ENCODE peak calls at places on chromosome 11, in nine cellular contexts. One of them, this sample, is unnamed. For H3K36me3, the result is how much of the 10 kb centered on the place peaks cover.

GRCh38 chr11:61833478-61833877 is 5.4 kb downstream of the FADS2 start:
- DNase-seq in vagina: no peak
- DNase-seq in gastrocnemius medialis: no peak
- DNase-seq in sigmoid colon: no peak
- DNase-seq in HCT116: no peak
- DNase-seq in upper lobe of left lung: no peak
- DNase-seq in right lobe of liver: no peak
- DNase-seq in transverse colon: no peak
- DNase-seq in H1: no peak
- DNase-seq in this sample: no peak

GRCh38 chr11:118705111-118705741 is 25.8 kb upstream of the TREH start:
- DNase-seq in vagina: no peak
- DNase-seq in gastrocnemius medialis: peak
- DNase-seq in sigmoid colon: no peak
- DNase-seq in HCT116: no peak
- DNase-seq in upper lobe of left lung: peak
- DNase-seq in right lobe of liver: no peak
- DNase-seq in transverse colon: peak
- DNase-seq in H1: no peak
- DNase-seq in this sample: no peak

GRCh38 chr11:100789500-100789899 is 102.4 kb downstream of the ARHGAP42 start:
- DNase-seq in vagina: no peak
- DNase-seq in gastrocnemius medialis: peak
- DNase-seq in sigmoid colon: peak
- DNase-seq in HCT116: no peak
- DNase-seq in upper lobe of left lung: no peak
- DNase-seq in right lobe of liver: peak
- DNase-seq in transverse colon: peak
- DNase-seq in H1: no peak
- DNase-seq in this sample: peak

GRCh38 chr11:134530826-134531225 is 118.8 kb upstream of the B3GAT1 start:
- DNase-seq in vagina: no peak
- DNase-seq in gastrocnemius medialis: no peak
- DNase-seq in sigmoid colon: peak
- DNase-seq in HCT116: no peak
- DNase-seq in upper lobe of left lung: peak
- DNase-seq in right lobe of liver: no peak
- DNase-seq in transverse colon: no peak
- DNase-seq in H1: peak
- DNase-seq in this sample: no peak

GRCh38 chr11:35588627-35589026 is 29.6 kb upstream of the FJX1 start:
- DNase-seq in vagina: no peak
- DNase-seq in gastrocnemius medialis: no peak
- DNase-seq in sigmoid colon: no peak
- DNase-seq in HCT116: no peak
- DNase-seq in upper lobe of left lung: no peak
- DNase-seq in right lobe of liver: no peak
- DNase-seq in transverse colon: no peak
- DNase-seq in H1: no peak
- DNase-seq in this sample: no peak

GRCh38 chr11:46333129-46333947 is 13.9 kb upstream of the DGKZ start:
- DNase-seq in vagina: no peak
- DNase-seq in gastrocnemius medialis: no peak
- DNase-seq in sigmoid colon: no peak
- DNase-seq in HCT116: no peak
- DNase-seq in upper lobe of left lung: no peak
- DNase-seq in right lobe of liver: no peak
- DNase-seq in transverse colon: no peak
- DNase-seq in H1: no peak
- DNase-seq in this sample: no peak

GRCh38 chr11:77278595-77279506 is 22.6 kb downstream of the GDPD4 start:
- DNase-seq in vagina: no peak
- DNase-seq in gastrocnemius medialis: no peak
- DNase-seq in sigmoid colon: no peak
- DNase-seq in HCT116: no peak
- DNase-seq in upper lobe of left lung: no peak
- DNase-seq in right lobe of liver: no peak
- DNase-seq in transverse colon: no peak
- DNase-seq in H1: no peak
- DNase-seq in this sample: no peak

GRCh38 chr11:79100093-79100704 is 340.6 kb downstream of the TENM4 start:
- DNase-seq in vagina: no peak
- DNase-seq in gastrocnemius medialis: no peak
- DNase-seq in sigmoid colon: no peak
- DNase-seq in HCT116: peak
- DNase-seq in upper lobe of left lung: peak
- DNase-seq in right lobe of liver: no peak
- DNase-seq in transverse colon: peak
- DNase-seq in H1: peak
- DNase-seq in this sample: peak

GRCh38 chr11:115297330-115297729 is 206.9 kb downstream of the CADM1 start:
- DNase-seq in vagina: no peak
- DNase-seq in gastrocnemius medialis: no peak
- DNase-seq in sigmoid colon: no peak
- DNase-seq in HCT116: no peak
- DNase-seq in upper lobe of left lung: no peak
- DNase-seq in right lobe of liver: no peak
- DNase-seq in transverse colon: no peak
- DNase-seq in H1: no peak
- DNase-seq in this sample: no peak

GRCh38 chr11:45635907-45636306 is 29.5 kb downstream of the CHST1 start:
- DNase-seq in vagina: no peak
- DNase-seq in gastrocnemius medialis: no peak
- DNase-seq in sigmoid colon: no peak
- DNase-seq in HCT116: no peak
- DNase-seq in upper lobe of left lung: no peak
- DNase-seq in right lobe of liver: no peak
- DNase-seq in transverse colon: no peak
- DNase-seq in H1: no peak
- DNase-seq in this sample: no peak

DNA sequence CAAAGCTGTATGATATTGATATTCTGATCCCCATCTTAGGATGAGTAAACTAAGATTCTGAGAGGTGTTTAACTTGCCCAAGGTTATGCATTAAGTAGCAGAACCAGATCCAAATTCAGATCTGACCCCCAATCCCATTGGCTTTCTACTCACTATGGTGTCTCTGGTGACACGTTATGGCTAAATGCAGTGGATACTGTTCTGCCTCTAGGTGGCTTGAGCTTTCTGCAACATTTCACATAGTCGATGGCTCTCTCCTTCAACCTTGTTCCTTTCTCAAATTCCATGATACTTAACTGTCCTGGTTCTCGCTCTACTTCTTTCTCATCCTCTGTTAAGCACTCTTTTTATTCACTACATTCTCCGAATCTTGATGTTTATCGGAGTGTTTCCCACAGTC is 9.4 kb downstream of the C11orf97 start:
- DNase-seq in vagina: no peak
- DNase-seq in gastrocnemius medialis: no peak
- DNase-seq in sigmoid colon: no peak
- DNase-seq in HCT116: no peak
- DNase-seq in upper lobe of left lung: no peak
- DNase-seq in right lobe of liver: no peak
- DNase-seq in transverse colon: no peak
- DNase-seq in H1: no peak
- DNase-seq in this sample: no peak
- TF ChIP-seq CTCF in vagina: no peak
- TF ChIP-seq CTCF in gastrocnemius medialis: peak
- TF ChIP-seq CTCF in sigmoid colon: no peak
- TF ChIP-seq CTCF in HCT116: peak
- TF ChIP-seq CTCF in upper lobe of left lung: peak
- TF ChIP-seq CTCF in right lobe of liver: peak
- TF ChIP-seq CTCF in transverse colon: peak
- TF ChIP-seq CTCF in H1: peak
- TF ChIP-seq CTCF in this sample: peak

GRCh38 chr11:114195981-114196731 is 100.0 kb upstream of the NNMT start:
- DNase-seq in vagina: no peak
- DNase-seq in gastrocnemius medialis: no peak
- DNase-seq in sigmoid colon: no peak
- DNase-seq in HCT116: no peak
- DNase-seq in upper lobe of left lung: peak
- DNase-seq in right lobe of liver: no peak
- DNase-seq in transverse colon: no peak
- DNase-seq in H1: no peak
- DNase-seq in this sample: peak

GRCh38 chr11:114193730-114194674 is 102.2 kb upstream of the NNMT start:
- DNase-seq in vagina: no peak
- DNase-seq in gastrocnemius medialis: peak
- DNase-seq in sigmoid colon: no peak
- DNase-seq in HCT116: no peak
- DNase-seq in upper lobe of left lung: no peak
- DNase-seq in right lobe of liver: no peak
- DNase-seq in transverse colon: no peak
- DNase-seq in H1: no peak
- DNase-seq in this sample: no peak

GRCh38 chr11:114191893-114192292 is 104.3 kb upstream of the NNMT start:
- DNase-seq in vagina: no peak
- DNase-seq in gastrocnemius medialis: no peak
- DNase-seq in sigmoid colon: no peak
- DNase-seq in HCT116: no peak
- DNase-seq in upper lobe of left lung: no peak
- DNase-seq in right lobe of liver: no peak
- DNase-seq in transverse colon: no peak
- DNase-seq in H1: no peak
- DNase-seq in this sample: no peak

GRCh38 chr11:114190630-114191029 is 105.6 kb upstream of the NNMT start:
- DNase-seq in vagina: no peak
- DNase-seq in gastrocnemius medialis: no peak
- DNase-seq in sigmoid colon: no peak
- DNase-seq in HCT116: no peak
- DNase-seq in upper lobe of left lung: no peak
- DNase-seq in right lobe of liver: no peak
- DNase-seq in transverse colon: no peak
- DNase-seq in H1: no peak
- DNase-seq in this sample: no peak

GRCh38 chr11:114192841-114193389 is 103.3 kb upstream of the NNMT start:
- DNase-seq in vagina: no peak
- DNase-seq in gastrocnemius medialis: no peak
- DNase-seq in sigmoid colon: no peak
- DNase-seq in HCT116: no peak
- DNase-seq in upper lobe of left lung: no peak
- DNase-seq in right lobe of liver: no peak
- DNase-seq in transverse colon: no peak
- DNase-seq in H1: no peak
- DNase-seq in this sample: no peak
- H3K36me3 ChIP-seq in vagina: under half
- H3K36me3 ChIP-seq in gastrocnemius medialis: under half
- H3K36me3 ChIP-seq in sigmoid colon: under half
- H3K36me3 ChIP-seq in HCT116: under half
- H3K36me3 ChIP-seq in upper lobe of left lung: under half
- H3K36me3 ChIP-seq in right lobe of liver: under half
- H3K36me3 ChIP-seq in transverse colon: under half
- H3K36me3 ChIP-seq in H1: under half
- H3K36me3 ChIP-seq in this sample: under half

DNA sequence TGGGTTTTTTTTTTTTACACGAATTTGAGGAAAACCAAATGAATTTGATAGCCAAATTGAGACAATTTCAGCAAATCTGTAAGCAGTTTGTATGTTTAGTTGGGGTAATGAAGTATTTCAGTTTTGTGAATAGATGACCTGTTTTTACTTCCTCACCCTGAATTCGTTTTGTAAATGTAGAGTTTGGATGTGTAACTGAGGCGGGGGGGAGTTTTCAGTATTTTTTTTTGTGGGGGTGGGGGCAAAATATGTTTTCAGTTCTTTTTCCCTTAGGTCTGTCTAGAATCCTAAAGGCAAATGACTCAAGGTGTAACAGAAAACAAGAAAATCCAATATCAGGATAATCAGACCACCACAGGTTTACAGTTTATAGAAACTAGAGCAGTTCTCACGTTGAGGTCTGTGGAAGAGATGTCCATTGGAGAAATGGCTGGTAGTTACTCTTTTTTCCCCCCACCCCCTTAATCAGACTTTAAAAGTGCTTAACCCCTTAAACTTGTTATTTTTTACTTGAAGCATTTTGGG is 2.2 kb downstream of the MALAT1 start:
- DNase-seq in vagina: no peak
- DNase-seq in gastrocnemius medialis: no peak
- DNase-seq in sigmoid colon: no peak
- DNase-seq in HCT116: no peak
- DNase-seq in upper lobe of left lung: no peak
- DNase-seq in right lobe of liver: no peak
- DNase-seq in transverse colon: no peak
- DNase-seq in H1: no peak
- DNase-seq in this sample: no peak
- TF ChIP-seq POLR2A in vagina: no peak
- TF ChIP-seq POLR2A in gastrocnemius medialis: no peak
- TF ChIP-seq POLR2A in sigmoid colon: no peak
- TF ChIP-seq POLR2A in HCT116: no peak
- TF ChIP-seq POLR2A in upper lobe of left lung: no peak
- TF ChIP-seq POLR2A in right lobe of liver: no peak
- TF ChIP-seq POLR2A in transverse colon: no peak
- TF ChIP-seq POLR2A in H1: no peak
- TF ChIP-seq POLR2A in this sample: no peak

GRCh38 chr11:72350752-72351151 is 83.6 kb downstream of the CLPB start:
- DNase-seq in vagina: no peak
- DNase-seq in gastrocnemius medialis: no peak
- DNase-seq in sigmoid colon: no peak
- DNase-seq in HCT116: no peak
- DNase-seq in upper lobe of left lung: no peak
- DNase-seq in right lobe of liver: no peak
- DNase-seq in transverse colon: no peak
- DNase-seq in H1: no peak
- DNase-seq in this sample: no peak

GRCh38 chr11:72349616-72350218 is 84.6 kb downstream of the CLPB start:
- DNase-seq in vagina: no peak
- DNase-seq in gastrocnemius medialis: no peak
- DNase-seq in sigmoid colon: peak
- DNase-seq in HCT116: no peak
- DNase-seq in upper lobe of left lung: no peak
- DNase-seq in right lobe of liver: no peak
- DNase-seq in transverse colon: no peak
- DNase-seq in H1: no peak
- DNase-seq in this sample: peak

GRCh38 chr11:72347691-72348090 is 86.6 kb downstream of the CLPB start:
- DNase-seq in vagina: no peak
- DNase-seq in gastrocnemius medialis: no peak
- DNase-seq in sigmoid colon: no peak
- DNase-seq in HCT116: no peak
- DNase-seq in upper lobe of left lung: no peak
- DNase-seq in right lobe of liver: no peak
- DNase-seq in transverse colon: no peak
- DNase-seq in H1: no peak
- DNase-seq in this sample: no peak

GRCh38 chr11:72349053-72349452 is 85.3 kb downstream of the CLPB start:
- DNase-seq in vagina: no peak
- DNase-seq in gastrocnemius medialis: no peak
- DNase-seq in sigmoid colon: no peak
- DNase-seq in HCT116: no peak
- DNase-seq in upper lobe of left lung: no peak
- DNase-seq in right lobe of liver: no peak
- DNase-seq in transverse colon: no peak
- DNase-seq in H1: no peak
- DNase-seq in this sample: no peak

DNA sequence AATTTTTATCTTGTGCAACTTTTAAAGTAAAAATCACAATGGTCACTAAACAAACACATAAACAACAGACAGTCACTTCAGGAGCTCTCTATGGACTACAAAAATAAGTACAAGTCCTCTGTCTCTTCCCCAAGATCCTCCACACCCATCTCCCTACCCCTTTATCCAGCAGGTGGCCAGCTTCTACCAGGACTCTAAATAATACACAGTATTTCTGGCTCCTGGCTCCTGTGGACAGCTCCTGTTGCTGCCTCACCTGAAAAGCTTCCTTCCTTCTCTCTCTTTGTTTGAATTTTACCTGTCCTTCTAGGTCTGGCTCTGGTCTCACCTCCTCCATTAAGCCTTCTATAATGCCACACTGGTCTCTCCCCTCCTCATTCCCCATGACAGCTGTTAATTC is 86.1 kb downstream of the CLPB start:
- DNase-seq in vagina: no peak
- DNase-seq in gastrocnemius medialis: no peak
- DNase-seq in sigmoid colon: no peak
- DNase-seq in HCT116: no peak
- DNase-seq in upper lobe of left lung: no peak
- DNase-seq in right lobe of liver: no peak
- DNase-seq in transverse colon: no peak
- DNase-seq in H1: no peak
- DNase-seq in this sample: no peak
- TF ChIP-seq CTCF in vagina: no peak
- TF ChIP-seq CTCF in gastrocnemius medialis: no peak
- TF ChIP-seq CTCF in sigmoid colon: no peak
- TF ChIP-seq CTCF in HCT116: peak
- TF ChIP-seq CTCF in upper lobe of left lung: no peak
- TF ChIP-seq CTCF in right lobe of liver: no peak
- TF ChIP-seq CTCF in transverse colon: no peak
- TF ChIP-seq CTCF in H1: peak
- TF ChIP-seq CTCF in this sample: no peak

This sample was measured in adrenal gland.